ENCODE peak calls at places on chromosomes 2 and 18, in six cellular contexts. R is hippocampal formation; Z is IMR-90; A is body of pancreas; S is foreskin keratinocyte; U is stimulated activated CD4-positive, alpha-beta T cell treated with anti-CD3 and anti-CD28 coated beads, Interleukin-15, amount 100 ng/mL, for 24 hours. B is an unnamed sample.

GRCh38 chr2:208854717-208855116 is 448.1 kb downstream of the PTH2R start:
- DNase-seq in R (no peak), Z (no peak), A (no peak), S (no peak), U (no peak), B (no peak)

GRCh38 chr2:191204443-191204842 is 40.8 kb upstream of the MYO1B start:
- DNase-seq in R (no peak), Z (no peak), A (no peak), S (no peak), U (no peak), B (no peak)

GRCh38 chr2:188725981-188726380 is 248.2 kb upstream of the COL3A1 start:
- DNase-seq in R (no peak), Z (peak), A (no peak), S (peak), U (no peak), B (no peak)

GRCh38 chr2:86518498-86518897 is 44.7 kb downstream of the CHMP3 start:
- DNase-seq in R (peak), Z (no peak), A (peak), S (no peak), U (peak), B (no peak)

GRCh38 chr18:69636529-69637301 is 236.0 kb downstream of the DOK6 start:
- DNase-seq in R (no peak), Z (no peak), A (peak), S (no peak), U (peak), B (no peak)

GRCh38 chr2:191556463-191556862 is 121.5 kb upstream of the NABP1 start:
- DNase-seq in R (no peak), Z (no peak), A (no peak), S (no peak), U (no peak), B (no peak)

GRCh38 chr2:216299588-216299987 is 72.7 kb downstream of the MARCHF4 start:
- DNase-seq in R (no peak), Z (peak), A (no peak), S (peak), U (no peak), B (no peak)

GRCh38 chr18:74242451-74243096 is 49.2 kb downstream of the CYB5A start:
- DNase-seq in R (peak), Z (no peak), A (peak), S (no peak), U (no peak), B (no peak)

GRCh38 chr18:55588001-55588875 is at the start of gene TCF4:
- DNase-seq in R (peak), Z (peak), A (peak), S (peak), U (peak), B (peak)

GRCh38 chr2:96142217-96143113 is 2.8 kb downstream of the DUSP2 start:
- DNase-seq in R (no peak), Z (no peak), A (peak), S (no peak), U (peak), B (no peak)

GRCh38 chr2:10520926-10521325 is 72.8 kb upstream of the ODC1 start:
- DNase-seq in R (no peak), Z (no peak), A (no peak), S (no peak), U (no peak), B (no peak)

GRCh38 chr2:43427032-43427424 is 168.8 kb downstream of the THADA start:
- DNase-seq in R (no peak), Z (no peak), A (no peak), S (no peak), U (no peak), B (no peak)

GRCh38 chr2:97736608-97737330 is 23.4 kb downstream of the ZAP70 start:
- DNase-seq in R (no peak), Z (no peak), A (no peak), S (no peak), U (no peak), B (no peak)

GRCh38 chr2:100063459-100063953 is 78.9 kb downstream of the AFF3 start:
- DNase-seq in R (no peak), Z (no peak), A (no peak), S (no peak), U (no peak), B (no peak)